ENCODE peak calls at places on chromosome 19, in four cellular contexts. Z is left lung, A is cardiac muscle cell, G is esophagus muscularis mucosa. N is an unnamed sample.

GRCh38 chr19:13016628-13017305 is 21.5 kb downstream of the NFIX start:
- DNase-seq in Z (peak; percentile 23), A (no peak), G (no peak), N (no peak)

GRCh38 chr19:48925240-48925843 is 8.2 kb upstream of the DHDH start:
- DNase-seq in Z (no peak), A (no peak), G (no peak), N (no peak)

GRCh38 chr19:36196249-36196648 is 18.2 kb downstream of the ZNF565 start:
- DNase-seq in Z (no peak), A (no peak), G (no peak), N (no peak)

GRCh38 chr19:19527371-19527656 is 1.4 kb upstream of the YJEFN3 start:
- DNase-seq in Z (no peak), A (no peak), G (no peak), N (no peak)

GRCh38 chr19:58196911-58197616 is 14.2 kb downstream of the ZNF274 start:
- DNase-seq in Z (no peak), A (peak; percentile 2), G (no peak), N (no peak)

GRCh38 chr19:30664358-30665058 is 292.3 kb downstream of the ZNF536 start:
- DNase-seq in Z (no peak), A (peak; percentile 32), G (no peak), N (no peak)

GRCh38 chr19:36009220-36009619 is 607 bp upstream of the SYNE4 start:
- DNase-seq in Z (peak; percentile 93), A (peak; percentile 65), G (no peak), N (peak; percentile 35)

GRCh38 chr19:19458110-19458816 is 52.8 kb downstream of the GATAD2A start:
- DNase-seq in Z (peak; percentile 18), A (no peak), G (no peak), N (no peak)

GRCh38 chr19:33297401-33298145 is 4.8 kb downstream of the CEBPA start:
- DNase-seq in Z (no peak), A (no peak), G (no peak), N (no peak)

GRCh38 chr19:22261596-22261995 is 24.6 kb upstream of the ZNF729 start:
- DNase-seq in Z (no peak), A (no peak), G (peak; percentile 26), N (no peak)

GRCh38 chr19:22256856-22257255 is 29.4 kb upstream of the ZNF729 start:
- DNase-seq in Z (no peak), A (no peak), G (peak; percentile 90), N (no peak)

GRCh38 chr19:22260499-22260898 is 25.7 kb upstream of the ZNF729 start:
- DNase-seq in Z (no peak), A (no peak), G (peak; percentile 37), N (no peak)

GRCh38 chr19:22257916-22258315 is 28.3 kb upstream of the ZNF729 start:
- DNase-seq in Z (no peak), A (no peak), G (peak; percentile 57), N (no peak)

GRCh38 chr19:22257381-22257780 is 28.9 kb upstream of the ZNF729 start:
- DNase-seq in Z (no peak), A (no peak), G (peak; percentile 88), N (no peak)
- H3K9me3 ChIP-seq in Z (no peaks in the 10 kb centered on the region), A (peaks cover 3% of the 10 kb centered on the region), G (no peaks in the 10 kb centered on the region), N (no peaks in the 10 kb centered on the region)

GRCh38 chr19:10095948-10096614 is 6.4 kb downstream of the ANGPTL6 start:
- DNase-seq in Z (peak; percentile 98), A (peak; percentile 94), G (peak; percentile 93), N (peak; percentile 89)
- H3K9me3 ChIP-seq in Z (no peaks in the 10 kb centered on the region), A (no peaks in the 10 kb centered on the region), G (no peaks in the 10 kb centered on the region), N (no peaks in the 10 kb centered on the region)

GRCh38 chr19:21580818-21581217 is 75.4 kb downstream of the ZNF429 start:
- DNase-seq in Z (no peak), A (no peak), G (no peak), N (no peak)
- H3K9me3 ChIP-seq in Z (no peaks in the 10 kb centered on the region), A (no peaks in the 10 kb centered on the region), G (no peaks in the 10 kb centered on the region), N (no peaks in the 10 kb centered on the region)

GRCh38 chr19:56507446-56508281 is at the start of gene ZNF471:
- DNase-seq in Z (peak; percentile 97), A (peak; percentile 93), G (peak; percentile 98), N (peak; percentile 71)

GRCh38 chr19:56504581-56504980 is 3.1 kb upstream of the ZNF471 start:
- DNase-seq in Z (no peak), A (no peak), G (no peak), N (no peak)

DNA sequence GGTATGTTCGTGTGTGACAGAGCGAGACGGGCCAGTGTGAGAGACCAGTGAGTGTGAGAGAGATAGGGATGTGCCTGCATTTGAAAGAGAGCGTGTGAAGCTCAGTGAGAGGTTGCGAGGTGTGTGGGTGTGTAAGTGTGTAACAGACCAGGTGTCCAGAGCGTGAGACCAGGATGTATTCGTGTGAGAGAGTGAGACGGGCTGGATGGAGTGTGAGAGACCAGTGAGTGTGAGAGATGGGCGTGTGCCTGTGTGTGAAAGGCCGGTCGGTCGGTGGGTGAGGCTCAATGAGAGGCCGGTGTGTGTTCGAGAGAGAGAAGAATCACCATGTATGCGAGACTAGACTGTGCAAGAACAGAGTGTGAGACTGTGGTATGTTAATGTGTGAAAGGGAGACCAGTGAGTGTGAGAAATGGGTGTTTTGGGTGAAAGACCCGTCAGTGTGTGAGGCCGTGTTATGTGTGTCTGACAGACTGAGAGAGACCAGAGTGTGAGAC is 675 bp downstream of the ZNF471 start:
- DNase-seq in Z (no peak), A (no peak), G (no peak), N (no peak)
- H3K9me3 ChIP-seq in Z (no peaks in the 10 kb centered on the region), A (no peaks in the 10 kb centered on the region), G (no peaks in the 10 kb centered on the region), N (peaks cover 15% of the 10 kb centered on the region)

GRCh38 chr19:23758187-23759074 is at the start of gene ZNF681:
- DNase-seq in Z (peak; percentile 90), A (peak; percentile 92), G (peak; percentile 97), N (peak; percentile 75)

GRCh38 chr19:23764781-23765180 is 6.1 kb upstream of the ZNF681 start:
- DNase-seq in Z (no peak), A (no peak), G (no peak), N (no peak)

GRCh38 chr19:23766951-23767350 is 8.3 kb upstream of the ZNF681 start:
- DNase-seq in Z (no peak), A (no peak), G (no peak), N (no peak)

GRCh38 chr19:23762884-23763711 is 4.4 kb upstream of the ZNF681 start:
- DNase-seq in Z (peak; percentile 88), A (peak; percentile 95), G (no peak), N (peak; percentile 80)

DNA sequence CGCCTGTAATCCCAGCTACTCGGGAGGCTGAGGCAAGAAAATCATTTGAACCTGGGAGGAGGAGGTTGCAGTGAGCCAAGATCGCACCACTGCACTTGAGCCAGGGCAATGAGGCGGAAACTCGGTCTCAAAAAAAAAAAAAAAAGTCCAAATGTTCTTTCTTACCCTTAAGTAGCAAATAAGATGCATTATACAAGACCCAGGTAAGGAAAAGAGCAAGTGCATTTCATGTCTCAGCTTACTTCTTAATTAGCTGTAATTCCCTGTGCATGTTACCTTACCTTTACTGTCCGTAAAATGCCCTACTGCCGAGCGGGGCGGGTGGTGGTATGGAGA is 3.8 kb upstream of the ZNF681 start:
- DNase-seq in Z (no peak), A (no peak), G (no peak), N (no peak)
- H3K9me3 ChIP-seq in Z (no peaks in the 10 kb centered on the region), A (no peaks in the 10 kb centered on the region), G (no peaks in the 10 kb centered on the region), N (no peaks in the 10 kb centered on the region)

DNA sequence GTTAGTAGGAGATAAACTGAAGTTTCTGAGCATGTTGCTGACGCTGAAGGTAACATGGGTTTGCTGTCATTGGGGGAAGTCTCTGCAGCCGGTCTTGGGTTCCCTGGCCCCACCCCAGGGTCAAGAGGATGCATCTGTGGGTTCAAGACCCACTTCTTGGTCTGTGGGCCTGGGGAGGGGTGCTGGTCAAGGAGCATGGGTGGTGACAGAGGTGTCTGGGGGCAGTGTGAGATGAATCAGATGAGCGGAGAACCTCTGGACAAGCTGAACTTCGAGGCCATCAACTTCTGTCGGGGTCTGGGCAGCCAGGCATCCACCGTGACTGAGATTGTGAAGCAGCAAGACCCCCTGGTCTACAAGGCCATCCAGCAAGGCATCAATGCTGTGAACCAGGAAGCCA is 51.9 kb downstream of the ACSBG2 start:
- DNase-seq in Z (no peak), A (no peak), G (no peak), N (no peak)
- H3K9me3 ChIP-seq in Z (no peaks in the 10 kb centered on the region), A (no peaks in the 10 kb centered on the region), G (no peaks in the 10 kb centered on the region), N (no peaks in the 10 kb centered on the region)

GRCh38 chr19:6886272-6886671 is 1.1 kb upstream of the ADGRE1 start:
- DNase-seq in Z (no peak), A (no peak), G (no peak), N (no peak)
- H3K9me3 ChIP-seq in Z (no peaks in the 10 kb centered on the region), A (no peaks in the 10 kb centered on the region), G (peaks cover 10% of the 10 kb centered on the region), N (no peaks in the 10 kb centered on the region)

DNA sequence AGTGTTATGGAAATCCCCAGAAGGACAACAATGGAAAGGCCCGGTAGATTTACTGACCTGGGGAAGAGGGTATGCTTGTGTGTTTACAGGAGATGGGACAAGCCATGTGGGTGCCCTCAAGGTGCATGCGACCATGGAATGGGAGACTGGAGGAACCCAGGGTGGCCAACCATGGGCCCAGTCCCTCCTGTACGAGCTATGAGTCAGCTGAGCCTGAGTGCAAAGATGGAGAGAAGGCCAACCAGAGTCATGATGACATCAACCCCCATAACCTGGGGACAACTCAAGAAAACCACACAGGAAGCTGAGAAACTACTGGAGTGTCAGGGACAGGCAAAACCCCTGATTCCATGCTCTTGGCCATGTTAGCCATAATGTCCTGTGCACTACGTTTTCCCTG is 7.8 kb downstream of the ZNF350 start:
- DNase-seq in Z (no peak), A (no peak), G (no peak), N (no peak)
- H3K9me3 ChIP-seq in Z (peaks cover 3% of the 10 kb centered on the region), A (no peaks in the 10 kb centered on the region), G (peaks cover 80% of the 10 kb centered on the region), N (peaks cover 60% of the 10 kb centered on the region)